ENCODE peak calls at places on chromosomes 6 and 20, in four cellular contexts. One of them, this sample, is unnamed.

GRCh38 chr6:45116714-45117410 is 211.3 kb upstream of the RUNX2 start:
- DNase-seq in BJ: peak; percentile 67
- DNase-seq in pancreas: no peak
- DNase-seq in IMR-90: peak; percentile 78
- DNase-seq in this sample: peak; percentile 90

GRCh38 chr6:89059227-89059626 is 21.3 kb upstream of the PNRC1 start:
- DNase-seq in IMR-90: no peak
- DNase-seq in pancreas: no peak
- DNase-seq in BJ: no peak
- DNase-seq in this sample: no peak

GRCh38 chr6:93407186-93407585 is 12.2 kb downstream of the EPHA7 start:
- DNase-seq in pancreas: no peak
- DNase-seq in IMR-90: no peak
- DNase-seq in BJ: no peak
- DNase-seq in this sample: peak; percentile 84

GRCh38 chr20:34475979-34476736 is 40.1 kb upstream of the DYNLRB1 start:
- DNase-seq in IMR-90: peak; percentile 21
- DNase-seq in BJ: no peak
- DNase-seq in pancreas: peak; percentile 28
- DNase-seq in this sample: peak; percentile 36

GRCh38 chr6:113732384-113732966 is 124.7 kb upstream of the MARCKS start:
- DNase-seq in BJ: no peak
- DNase-seq in pancreas: peak; percentile 50
- DNase-seq in IMR-90: peak; percentile 14
- DNase-seq in this sample: peak; percentile 23

GRCh38 chr6:161088676-161089328 is 97.2 kb downstream of the MAP3K4 start:
- DNase-seq in IMR-90: peak; percentile 33
- DNase-seq in BJ: no peak
- DNase-seq in pancreas: no peak
- DNase-seq in this sample: peak; percentile 44

GRCh38 chr20:219290-220115 is 7.6 kb upstream of the DEFB129 start:
- DNase-seq in BJ: no peak
- DNase-seq in pancreas: no peak
- DNase-seq in IMR-90: peak; percentile 7
- DNase-seq in this sample: peak; percentile 41

GRCh38 chr20:60057866-60058807 is 99.9 kb downstream of the CDH26 start:
- DNase-seq in BJ: no peak
- DNase-seq in IMR-90: peak; percentile 79
- DNase-seq in pancreas: peak; percentile 34
- DNase-seq in this sample: peak; percentile 47

GRCh38 chr6:15293674-15294073 is 47.8 kb downstream of the JARID2 start:
- DNase-seq in IMR-90: no peak
- DNase-seq in pancreas: no peak
- DNase-seq in BJ: no peak
- DNase-seq in this sample: no peak

GRCh38 chr6:156954781-156955180 is 177.6 kb downstream of the ARID1B start:
- DNase-seq in IMR-90: no peak
- DNase-seq in BJ: no peak
- DNase-seq in pancreas: no peak
- DNase-seq in this sample: no peak

GRCh38 chr20:41456341-41456740 is 89.7 kb upstream of the EMILIN3 start:
- DNase-seq in BJ: no peak
- DNase-seq in pancreas: no peak
- DNase-seq in IMR-90: peak; percentile 77
- DNase-seq in this sample: no peak

GRCh38 chr6:150741633-150742200 is 123.8 kb upstream of the MTHFD1L start:
- DNase-seq in BJ: no peak
- DNase-seq in pancreas: no peak
- DNase-seq in IMR-90: no peak
- DNase-seq in this sample: peak; percentile 12

GRCh38 chr20:23047001-23047737 is 2.3 kb downstream of the THBD start:
- DNase-seq in pancreas: no peak
- DNase-seq in BJ: no peak
- DNase-seq in IMR-90: no peak
- DNase-seq in this sample: no peak

GRCh38 chr6:152310371-152310954 is 326.7 kb downstream of the SYNE1 start:
- DNase-seq in BJ: no peak
- DNase-seq in pancreas: no peak
- DNase-seq in IMR-90: no peak
- DNase-seq in this sample: no peak

GRCh38 chr6:39791850-39792500 is at the start of gene DAAM2:
- DNase-seq in pancreas: peak; percentile 59
- DNase-seq in BJ: no peak
- DNase-seq in IMR-90: peak; percentile 41
- DNase-seq in this sample: peak; percentile 43

GRCh38 chr6:168367285-168367720 is 47.7 kb upstream of the DACT2 start:
- DNase-seq in BJ: no peak
- DNase-seq in pancreas: no peak
- DNase-seq in IMR-90: no peak
- DNase-seq in this sample: no peak

GRCh38 chr20:15494841-15495240 is 1078.4 kb downstream of the KIF16B start:
- DNase-seq in BJ: no peak
- DNase-seq in pancreas: no peak
- DNase-seq in IMR-90: no peak
- DNase-seq in this sample: no peak

GRCh38 chr20:19936801-19937583 is 80.2 kb upstream of the NAA20 start:
- DNase-seq in pancreas: no peak
- DNase-seq in IMR-90: no peak
- DNase-seq in BJ: no peak
- DNase-seq in this sample: no peak

DNA sequence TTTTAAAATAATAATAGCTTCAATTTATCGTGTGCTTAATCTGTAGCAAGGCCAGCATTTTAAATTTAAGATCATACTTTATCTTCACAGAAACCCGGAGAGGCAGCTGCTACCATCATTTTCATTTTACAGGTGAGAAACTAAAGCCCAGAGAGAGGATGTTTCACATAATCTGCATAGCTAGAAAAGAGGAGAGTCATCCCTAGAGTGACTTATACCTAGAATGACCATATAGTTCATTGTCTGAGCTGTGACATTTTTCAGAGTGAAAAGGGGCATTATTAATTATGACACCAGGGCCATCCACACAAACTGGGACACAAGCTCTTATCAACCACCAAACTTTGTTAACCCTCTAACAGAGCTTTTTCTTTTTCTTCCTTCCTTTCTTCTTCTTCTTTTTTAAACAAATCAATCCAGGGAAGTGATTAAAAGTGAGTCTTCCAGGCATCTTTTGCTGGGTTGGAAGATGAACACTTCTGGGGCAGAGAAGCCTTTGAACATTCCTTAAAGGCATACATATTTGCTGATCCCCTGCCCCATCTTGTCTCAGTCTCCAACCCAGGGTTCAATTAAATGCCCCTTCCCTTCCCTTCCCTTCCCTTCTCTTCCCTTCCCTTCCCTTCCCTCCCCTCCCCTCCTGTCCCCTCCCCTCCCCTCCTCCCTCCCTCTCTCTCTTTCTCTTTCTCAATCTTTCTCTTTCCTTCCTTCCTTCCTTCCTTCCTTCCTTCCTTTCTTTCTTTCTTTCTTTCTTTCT is 272.5 kb upstream of the JAG1 start:
- DNase-seq in IMR-90: no peak
- DNase-seq in BJ: no peak
- DNase-seq in pancreas: no peak
- DNase-seq in this sample: no peak
- TF ChIP-seq CTCF in IMR-90: no peak
- TF ChIP-seq CTCF in BJ: no peak
- TF ChIP-seq CTCF in pancreas: no peak
- TF ChIP-seq CTCF in this sample: no peak

DNA sequence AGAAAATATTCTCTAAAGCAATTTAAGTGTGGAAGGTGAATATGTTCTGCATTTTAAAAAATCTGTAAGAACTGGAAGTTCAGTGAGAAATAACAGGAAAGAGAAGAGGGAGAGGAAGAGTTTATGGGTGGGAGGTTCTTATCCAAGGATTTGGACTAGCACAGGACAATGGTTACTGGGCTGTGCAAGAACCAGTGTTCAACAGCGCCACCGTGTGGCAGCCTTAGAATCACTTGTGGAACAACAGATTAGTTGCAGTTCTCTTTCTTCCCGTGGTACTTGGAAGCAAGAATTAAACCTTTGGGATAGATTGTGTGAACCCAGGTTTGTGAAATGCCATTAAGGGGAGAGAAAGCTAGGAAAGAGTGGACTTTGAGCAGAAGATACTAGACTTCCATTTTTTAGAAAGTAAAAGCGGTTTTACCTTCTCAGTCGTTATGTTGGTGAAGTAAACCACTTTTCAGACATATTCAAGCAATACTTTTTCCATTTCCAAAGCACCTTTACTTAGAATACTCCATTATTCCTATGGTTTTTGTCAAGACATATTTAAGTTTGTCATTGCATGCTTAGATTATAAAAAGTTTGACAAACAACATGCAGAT is 436.7 kb downstream of the RNF144B start:
- DNase-seq in IMR-90: peak; percentile 1
- DNase-seq in BJ: no peak
- DNase-seq in pancreas: no peak
- DNase-seq in this sample: peak; percentile 33
- TF ChIP-seq CTCF in IMR-90: no peak
- TF ChIP-seq CTCF in BJ: peak; percentile 36
- TF ChIP-seq CTCF in pancreas: no peak
- TF ChIP-seq CTCF in this sample: peak; percentile 60

DNA sequence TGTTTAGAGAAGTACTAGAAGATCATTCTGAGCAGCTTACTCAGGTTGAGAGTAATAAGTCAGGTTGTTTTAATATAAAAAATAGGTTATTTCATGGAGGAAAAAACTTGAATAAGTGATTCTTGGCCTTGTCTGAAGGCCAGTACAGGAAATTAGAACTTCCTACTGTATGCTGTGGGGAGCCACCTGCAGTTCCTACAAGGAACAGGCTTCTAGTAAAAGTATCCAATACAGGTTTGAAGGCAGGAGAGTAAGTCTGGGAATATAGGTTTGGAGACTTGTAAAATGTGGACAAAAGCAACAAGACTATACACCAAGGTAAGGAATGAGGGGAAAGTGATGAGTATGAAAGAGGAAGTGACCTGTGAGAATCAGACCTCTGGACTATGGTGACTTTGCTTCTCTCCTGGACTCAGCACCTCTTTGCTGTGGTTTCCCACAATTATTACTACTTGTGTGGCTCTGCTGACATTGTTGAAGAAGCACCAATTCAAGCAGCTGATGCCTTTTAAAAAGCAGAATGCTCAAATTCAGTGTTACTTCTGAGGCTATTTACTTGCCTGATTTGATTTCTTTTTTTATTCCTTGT is 278.6 kb downstream of the TBC1D7 start:
- DNase-seq in pancreas: no peak
- DNase-seq in IMR-90: no peak
- DNase-seq in BJ: no peak
- DNase-seq in this sample: no peak
- TF ChIP-seq CTCF in pancreas: no peak
- TF ChIP-seq CTCF in IMR-90: no peak
- TF ChIP-seq CTCF in BJ: peak; percentile 14
- TF ChIP-seq CTCF in this sample: no peak

GRCh38 chr6:37579444-37580067 is 79.9 kb upstream of the CCDC167 start:
- DNase-seq in pancreas: no peak
- DNase-seq in IMR-90: no peak
- DNase-seq in BJ: no peak
- DNase-seq in this sample: no peak

GRCh38 chr6:37583261-37583660 is 83.6 kb upstream of the CCDC167 start:
- DNase-seq in IMR-90: no peak
- DNase-seq in pancreas: no peak
- DNase-seq in BJ: no peak
- DNase-seq in this sample: no peak

GRCh38 chr6:37582309-37582708 is 82.6 kb upstream of the CCDC167 start:
- DNase-seq in BJ: no peak
- DNase-seq in IMR-90: no peak
- DNase-seq in pancreas: no peak
- DNase-seq in this sample: no peak

GRCh38 chr6:37578104-37578503 is 78.4 kb upstream of the CCDC167 start:
- DNase-seq in pancreas: no peak
- DNase-seq in IMR-90: no peak
- DNase-seq in BJ: no peak
- DNase-seq in this sample: no peak

DNA sequence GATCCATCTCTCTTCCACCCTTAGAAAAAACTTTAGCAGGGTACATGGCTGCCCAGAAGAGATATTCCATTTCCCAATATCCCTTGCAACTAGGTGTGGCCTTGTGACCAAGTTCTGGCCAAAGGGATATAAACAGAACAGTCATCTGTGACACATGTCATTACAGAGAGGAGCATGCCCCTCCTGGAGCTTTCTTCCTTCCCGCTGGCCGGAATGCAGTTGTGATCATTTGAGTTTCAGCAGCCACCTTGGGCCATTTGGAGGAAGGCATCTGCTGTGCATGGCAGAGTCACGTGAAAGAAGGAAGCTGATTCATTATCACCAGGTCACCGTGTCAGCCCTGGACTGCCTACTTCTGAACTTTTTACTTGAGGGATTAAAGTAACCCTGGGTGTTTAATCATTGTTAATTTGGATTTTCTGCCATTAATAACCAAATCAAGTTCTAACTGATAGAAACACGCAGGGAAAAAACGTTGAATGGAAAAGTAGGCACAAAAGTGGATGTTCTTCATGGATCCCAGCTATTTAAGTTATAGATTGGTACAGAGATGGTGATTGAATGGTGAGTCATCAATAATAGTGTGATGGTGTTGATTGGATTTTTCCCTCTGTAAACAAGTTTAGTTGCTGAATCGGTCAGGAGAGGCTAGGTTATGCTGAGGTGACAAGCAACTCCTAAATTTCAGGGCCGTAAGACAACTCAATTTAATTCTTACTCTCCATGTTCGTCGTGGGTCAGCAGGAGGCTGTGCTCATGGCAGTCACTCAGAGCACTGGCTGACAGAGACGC is 80.7 kb upstream of the CCDC167 start:
- DNase-seq in IMR-90: no peak
- DNase-seq in pancreas: no peak
- DNase-seq in BJ: no peak
- DNase-seq in this sample: no peak
- TF ChIP-seq CTCF in IMR-90: no peak
- TF ChIP-seq CTCF in pancreas: no peak
- TF ChIP-seq CTCF in BJ: no peak
- TF ChIP-seq CTCF in this sample: no peak

DNA sequence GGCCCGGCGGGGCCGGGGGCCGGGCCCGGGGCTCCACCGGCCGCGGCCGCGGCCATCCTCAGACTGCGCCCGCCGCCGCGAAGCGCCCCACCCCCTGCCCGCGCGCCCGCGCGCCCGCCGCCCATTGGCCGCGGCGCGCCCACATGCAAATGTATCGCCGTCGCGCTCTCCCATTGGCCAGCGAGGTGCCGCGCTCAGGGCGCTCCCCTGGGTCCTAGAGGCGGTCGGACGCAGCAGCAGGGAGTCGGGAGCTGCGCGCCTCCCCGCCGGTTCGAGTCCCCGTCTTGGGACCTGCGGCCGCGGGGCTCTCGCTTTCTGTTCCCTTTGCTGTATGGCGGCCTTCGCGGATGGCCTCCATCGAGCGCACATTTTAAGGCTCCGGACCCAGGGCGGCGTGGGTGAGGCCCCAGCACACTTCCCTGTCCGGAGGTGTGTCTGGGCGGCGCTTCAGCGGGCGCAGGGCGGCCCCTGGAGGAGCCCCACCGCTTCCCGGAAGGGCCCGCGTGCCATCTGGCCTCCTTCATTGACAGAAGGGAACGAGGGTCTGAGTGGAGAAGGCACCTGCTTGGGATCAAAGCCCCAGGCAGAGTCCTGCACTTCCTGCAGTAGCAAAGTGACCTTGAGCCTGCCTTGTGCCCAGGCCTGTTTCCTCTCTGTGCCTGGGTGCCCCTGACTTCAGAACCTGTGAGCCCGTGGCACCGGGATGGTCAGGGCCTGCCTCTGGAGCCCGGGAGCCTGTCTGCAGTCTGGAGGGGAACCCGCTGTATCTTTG is at the start of gene CABLES2:
- DNase-seq in IMR-90: peak; percentile 92
- DNase-seq in BJ: peak; percentile 46
- DNase-seq in pancreas: peak; percentile 93
- DNase-seq in this sample: peak; percentile 95
- TF ChIP-seq CTCF in IMR-90: no peak
- TF ChIP-seq CTCF in BJ: no peak
- TF ChIP-seq CTCF in pancreas: no peak
- TF ChIP-seq CTCF in this sample: no peak